ENCODE peak calls at places on chromosome 4, in six cellular contexts. O, W, A, R, S and H are unnamed samples.

GRCh38 chr4:176540814-176541213 is 221.0 kb downstream of the SPCS3 start:
- DNase-seq in O (peak), W (no peak), A (no peak), R (no peak), S (no peak), H (no peak)

GRCh38 chr4:128942547-128942946 is 133.0 kb downstream of the JADE1 start:
- DNase-seq in O (no peak), W (no peak), A (no peak), R (no peak), S (no peak), H (no peak)

GRCh38 chr4:177250056-177250696 is 59.5 kb upstream of the NEIL3 start:
- DNase-seq in O (peak), W (peak), A (peak), R (peak), S (peak), H (peak)

GRCh38 chr4:78561677-78562076 is 10.1 kb downstream of the ANXA3 start:
- DNase-seq in O (no peak), W (no peak), A (no peak), R (no peak), S (no peak), H (no peak)

GRCh38 chr4:122458625-122459024 is 2.1 kb upstream of the IL2 start:
- DNase-seq in O (peak), W (no peak), A (no peak), R (no peak), S (no peak), H (no peak)

GRCh38 chr4:77576351-77576750 is 29.3 kb upstream of the CXCL13 start:
- DNase-seq in O (no peak), W (no peak), A (no peak), R (no peak), S (no peak), H (no peak)

GRCh38 chr4:153538408-153539057 is 72.4 kb downstream of the TMEM131L start:
- DNase-seq in O (peak), W (peak), A (no peak), R (peak), S (no peak), H (no peak)

GRCh38 chr4:30760560-30760959 is 40.4 kb downstream of the PCDH7 start:
- DNase-seq in O (no peak), W (no peak), A (no peak), R (no peak), S (no peak), H (no peak)

GRCh38 chr4:40897557-40898203 is 147.9 kb downstream of the NSUN7 start:
- DNase-seq in O (peak), W (peak), A (peak), R (peak), S (peak), H (peak)

GRCh38 chr4:184099541-184099966 is 118.1 kb downstream of the ENPP6 start:
- DNase-seq in O (no peak), W (no peak), A (no peak), R (peak), S (no peak), H (no peak)

GRCh38 chr4:38935391-38936073 is 67.9 kb downstream of the FAM114A1 start:
- DNase-seq in O (no peak), W (no peak), A (no peak), R (no peak), S (no peak), H (no peak)

GRCh38 chr4:119664168-119664907 is 35.7 kb upstream of the PDE5A start:
- DNase-seq in O (peak), W (no peak), A (no peak), R (no peak), S (no peak), H (no peak)

GRCh38 chr4:182449186-182449880 is 206.1 kb downstream of the TENM3 start:
- DNase-seq in O (peak), W (no peak), A (peak), R (no peak), S (no peak), H (no peak)

GRCh38 chr4:72076562-72076961 is 44.8 kb downstream of the NPFFR2 start:
- DNase-seq in O (peak), W (no peak), A (no peak), R (no peak), S (no peak), H (no peak)

GRCh38 chr4:159455675-159456235 is 352.9 kb downstream of the RAPGEF2 start:
- DNase-seq in O (peak), W (no peak), A (peak), R (peak), S (no peak), H (peak)

GRCh38 chr4:86831262-86832090 is 17.7 kb downstream of the SLC10A6 start:
- DNase-seq in O (peak), W (no peak), A (no peak), R (no peak), S (no peak), H (no peak)

GRCh38 chr4:102420563-102421221 is 75.4 kb upstream of the SLC39A8 start:
- DNase-seq in O (peak), W (no peak), A (no peak), R (no peak), S (no peak), H (no peak)

GRCh38 chr4:72006576-72006975 is 25.2 kb upstream of the NPFFR2 start:
- DNase-seq in O (peak), W (no peak), A (no peak), R (no peak), S (no peak), H (no peak)

GRCh38 chr4:288891-289290 is 16.4 kb downstream of the ZNF732 start:
- DNase-seq in O (peak), W (no peak), A (no peak), R (no peak), S (no peak), H (no peak)

GRCh38 chr4:3822230-3822947 is 56.2 kb downstream of the ADRA2C start:
- DNase-seq in O (no peak), W (no peak), A (no peak), R (no peak), S (no peak), H (no peak)

GRCh38 chr4:151035321-151035720 is 20.2 kb upstream of the LRBA start:
- DNase-seq in O (no peak), W (peak), A (no peak), R (no peak), S (no peak), H (no peak)

GRCh38 chr4:41835321-41835995 is 86.9 kb upstream of the PHOX2B start:
- DNase-seq in O (no peak), W (no peak), A (no peak), R (no peak), S (no peak), H (no peak)

GRCh38 chr4:173301518-173302201 is 32.5 kb downstream of the HMGB2 start:
- DNase-seq in O (peak), W (no peak), A (no peak), R (no peak), S (no peak), H (peak)